ENCODE peak calls at places on chromosomes 16 and 17, in six cellular contexts. G is effector memory CD4-positive, alpha-beta T cell; L is stomach; Y is gastrocnemius medialis; H is brain microvascular endothelial cell; V is neural progenitor cell. N is an unnamed sample.
A peak's percentile ranks its signal among the peaks of the same experiment; 100 is the strongest.

GRCh38 chr16:83994087-83994486 is 26.0 kb downstream of the NECAB2 start:
- DNase-seq in G (no peak), H (peak; percentile 85), V (no peak), Y (no peak), L (no peak), N (peak; percentile 48)

GRCh38 chr16:89505204-89506112 is 2.7 kb upstream of the SPG7 start:
- DNase-seq in Y (peak; percentile 80), H (peak; percentile 87), L (peak; percentile 97), V (no peak), G (peak; percentile 82), N (peak; percentile 74)

GRCh38 chr17:28747046-28747691 is 3.4 kb downstream of the TRAF4 start:
- DNase-seq in Y (no peak), H (no peak), L (peak; percentile 91), V (no peak), G (no peak), N (peak; percentile 70)

GRCh38 chr16:7755347-7755746 is 422.7 kb downstream of the RBFOX1 start:
- DNase-seq in G (no peak), V (no peak), H (no peak), Y (no peak), L (no peak), N (no peak)

GRCh38 chr17:72931635-72932034 is 160.9 kb downstream of the SLC39A11 start:
- DNase-seq in L (no peak), G (no peak), V (no peak), Y (no peak), H (no peak), N (no peak)

GRCh38 chr17:59366773-59367656 is 35.6 kb downstream of the YPEL2 start:
- DNase-seq in H (peak; percentile 60), G (no peak), L (peak; percentile 89), V (no peak), Y (peak; percentile 77), N (peak; percentile 94)

GRCh38 chr17:78391843-78392242 is 13.4 kb downstream of the PGS1 start:
- DNase-seq in H (peak; percentile 63), Y (no peak), V (no peak), G (no peak), L (no peak), N (no peak)

GRCh38 chr16:12531937-12532336 is 271.8 kb downstream of the CPPED1 start:
- DNase-seq in G (no peak), L (no peak), V (no peak), H (peak; percentile 6), Y (no peak), N (no peak)

GRCh38 chr17:39404542-39405378 is 3.3 kb upstream of the FBXL20 start:
- DNase-seq in L (no peak), H (peak; percentile 84), V (no peak), Y (no peak), G (no peak), N (no peak)

GRCh38 chr16:14232106-14232890 is 161.2 kb downstream of the MRTFB start:
- DNase-seq in V (no peak), G (no peak), H (no peak), L (no peak), Y (no peak), N (no peak)

GRCh38 chr16:69386596-69386995 is 789 bp upstream of the TERF2 start:
- DNase-seq in L (no peak), G (no peak), H (peak; percentile 43), Y (no peak), V (no peak), N (no peak)

GRCh38 chr17:49604314-49604869 is 28.7 kb downstream of the NXPH3 start:
- DNase-seq in H (no peak), Y (no peak), V (no peak), G (no peak), L (no peak), N (no peak)

GRCh38 chr16:2520097-2520783 is at the start of gene AMDHD2:
- DNase-seq in G (peak; percentile 85), V (peak; percentile 97), L (peak; percentile 91), Y (peak; percentile 86), H (peak; percentile 87), N (peak; percentile 92)

GRCh38 chr17:28828294-28829040 is 14.1 kb downstream of the FAM222B start:
- DNase-seq in V (no peak), H (peak; percentile 43), L (peak; percentile 20), Y (no peak), G (no peak), N (no peak)

GRCh38 chr17:79978545-79978852 is 57.2 kb downstream of the TBC1D16 start:
- DNase-seq in V (no peak), G (no peak), L (no peak), Y (no peak), H (no peak), N (peak; percentile 3)
- H3K4me3 ChIP-seq in V (no peak overlapping the region), G (no peak overlapping the region), L (no peak overlapping the region), Y (no peak overlapping the region), H (no peak overlapping the region), N (no peak overlapping the region)

GRCh38 chr17:48527742-48528028 is 3.1 kb downstream of the HOXB1 start:
- DNase-seq in G (no peak), Y (no peak), H (no peak), V (no peak), L (no peak), N (no peak)
- H3K4me3 ChIP-seq in G (no peak overlapping the region), Y (no peak overlapping the region), H (no peak overlapping the region), V (no peak overlapping the region), L (no peak overlapping the region), N (no peak overlapping the region)

GRCh38 chr16:20675488-20676267 is 21.8 kb downstream of the ACSM1 start:
- DNase-seq in H (no peak), Y (no peak), V (peak; percentile 15), L (peak; percentile 72), G (no peak), N (peak; percentile 33)

GRCh38 chr16:20671903-20672302 is 25.6 kb downstream of the ACSM1 start:
- DNase-seq in H (no peak), L (no peak), G (no peak), Y (no peak), V (no peak), N (no peak)

GRCh38 chr16:20674684-20675487 is 22.6 kb downstream of the ACSM1 start:
- DNase-seq in Y (no peak), L (no peak), H (no peak), V (peak; percentile 18), G (no peak), N (no peak)

GRCh38 chr16:20676268-20676828 is 21.1 kb downstream of the ACSM1 start:
- DNase-seq in V (no peak), L (peak; percentile 33), H (no peak), G (no peak), Y (no peak), N (peak; percentile 47)

DNA sequence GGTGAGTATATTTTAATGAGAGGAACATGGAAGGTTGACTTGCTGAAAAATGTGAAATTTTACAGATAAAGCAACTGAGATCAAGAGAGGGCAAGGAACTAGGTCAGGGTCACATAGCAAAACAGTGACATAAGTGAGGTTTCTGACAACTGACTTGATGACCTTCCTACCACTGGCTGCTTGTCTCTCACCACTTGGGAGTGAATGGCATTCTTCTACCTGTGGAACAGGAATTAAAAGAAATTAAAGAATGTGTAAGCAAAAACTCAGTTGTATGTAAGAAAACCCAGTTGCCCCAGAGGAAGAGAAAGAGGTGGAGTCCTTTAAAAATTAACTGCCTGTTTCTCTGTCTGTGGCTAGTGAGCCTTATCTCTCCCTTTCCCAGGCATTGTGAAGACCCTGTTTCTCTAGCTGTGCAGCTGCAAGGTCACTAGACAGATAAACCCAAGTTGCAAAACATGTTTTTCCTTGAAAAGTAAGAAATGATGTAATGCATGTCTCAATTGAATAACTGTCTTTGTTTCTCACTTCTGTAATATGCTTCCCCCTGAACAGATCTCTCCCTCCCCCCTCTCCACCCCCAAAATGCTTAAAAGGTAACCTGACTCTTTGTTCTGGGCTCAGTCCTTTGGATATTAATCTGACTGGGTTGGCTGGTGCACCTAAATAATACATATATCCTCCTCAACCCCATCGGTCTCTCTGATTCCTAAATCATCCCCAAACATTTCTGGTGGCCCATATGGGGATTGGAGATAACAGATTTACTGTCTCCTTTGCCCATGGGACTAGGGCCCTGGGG is 23.4 kb downstream of the ACSM1 start:
- DNase-seq in V (no peak), Y (no peak), G (no peak), H (no peak), L (no peak), N (no peak)
- H3K4me3 ChIP-seq in V (no peak overlapping the region), Y (no peak overlapping the region), G (no peak overlapping the region), H (no peak overlapping the region), L (peak overlapping the region; percentile 36), N (no peak overlapping the region)

GRCh38 chr16:85445779-85446222 is 167.3 kb upstream of the GSE1 start:
- DNase-seq in L (peak; percentile 85), V (no peak), H (no peak), Y (no peak), G (no peak), N (peak; percentile 38)
- H3K4me3 ChIP-seq in L (no peak overlapping the region), V (no peak overlapping the region), H (no peak overlapping the region), Y (no peak overlapping the region), G (no peak overlapping the region), N (no peak overlapping the region)

GRCh38 chr17:21211825-21212479 is 2.0 kb downstream of the TMEM11 start:
- DNase-seq in G (no peak), V (no peak), H (no peak), Y (peak; percentile 87), L (no peak), N (no peak)
- H3K4me3 ChIP-seq in G (no peak overlapping the region), V (peak overlapping the region; percentile 91), H (no peak overlapping the region), Y (peak overlapping the region; percentile 99), L (peak overlapping the region; percentile 99), N (no peak overlapping the region)

N was measured in pancreas.